ENCODE peak calls at places on chromosomes 5 and 9, in nine cellular contexts. C is foreskin fibroblast; W is mucosa of descending colon; Z is psoas muscle; J is CD4-positive, alpha-beta T cell; L is lower lobe of right lung; H is HCT116; N is fibroblast of the aortic adventitia; F is activated CD8-positive, alpha-beta T cell treated with anti-CD3 and anti-CD28 coated beads for 36 hours. P is an unnamed sample.

GRCh38 chr5:41349846-41350245 is 136.5 kb upstream of the C6 start:
- DNase-seq in C (no peak), W (no peak), Z (no peak), J (no peak), L (no peak), H (no peak), N (no peak), F (no peak), P (no peak)

GRCh38 chr9:99399476-99399875 is 177.4 kb downstream of the SEC61B start:
- DNase-seq in C (no peak), W (no peak), Z (no peak), J (no peak), L (no peak), H (no peak), N (no peak), F (no peak), P (no peak)

GRCh38 chr5:71973563-71973962 is 133.7 kb upstream of the MAP1B start:
- DNase-seq in C (no peak), W (no peak), Z (no peak), J (no peak), L (no peak), H (no peak), N (no peak), F (no peak), P (no peak)

GRCh38 chr5:167970002-167970401 is 321.4 kb upstream of the WWC1 start:
- DNase-seq in C (no peak), W (no peak), Z (no peak), J (no peak), L (no peak), H (no peak), N (no peak), F (no peak), P (peak; percentile 7)

GRCh38 chr5:943201-943873 is 50.7 kb downstream of the TRIP13 start:
- DNase-seq in C (no peak), W (no peak), Z (no peak), J (no peak), L (no peak), H (no peak), N (no peak), F (no peak), P (no peak)

GRCh38 chr5:82861705-82862104 is 215.5 kb downstream of the TMEM167A start:
- DNase-seq in C (peak; percentile 23), W (no peak), Z (no peak), J (no peak), L (no peak), H (no peak), N (peak; percentile 27), F (no peak), P (no peak)

GRCh38 chr9:38681747-38682227 is 38.1 kb downstream of the FAM240B start:
- DNase-seq in C (peak; percentile 58), W (no peak), Z (no peak), J (no peak), L (no peak), H (no peak), N (peak; percentile 61), F (no peak), P (no peak)

GRCh38 chr5:157004893-157005551 is 42.0 kb upstream of the TIMD4 start:
- DNase-seq in C (no peak), W (no peak), Z (no peak), J (no peak), L (no peak), H (no peak), N (no peak), F (peak; percentile 26), P (peak; percentile 40)

GRCh38 chr9:99389087-99390033 is 167.3 kb downstream of the SEC61B start:
- DNase-seq in C (no peak), W (no peak), Z (no peak), J (no peak), L (no peak), H (no peak), N (peak; percentile 41), F (no peak), P (no peak)

GRCh38 chr5:2754621-2755370 is 3.3 kb upstream of the IRX2 start:
- DNase-seq in C (peak; percentile 28), W (no peak), Z (no peak), J (no peak), L (peak; percentile 61), H (no peak), N (no peak), F (no peak), P (no peak)

DNA sequence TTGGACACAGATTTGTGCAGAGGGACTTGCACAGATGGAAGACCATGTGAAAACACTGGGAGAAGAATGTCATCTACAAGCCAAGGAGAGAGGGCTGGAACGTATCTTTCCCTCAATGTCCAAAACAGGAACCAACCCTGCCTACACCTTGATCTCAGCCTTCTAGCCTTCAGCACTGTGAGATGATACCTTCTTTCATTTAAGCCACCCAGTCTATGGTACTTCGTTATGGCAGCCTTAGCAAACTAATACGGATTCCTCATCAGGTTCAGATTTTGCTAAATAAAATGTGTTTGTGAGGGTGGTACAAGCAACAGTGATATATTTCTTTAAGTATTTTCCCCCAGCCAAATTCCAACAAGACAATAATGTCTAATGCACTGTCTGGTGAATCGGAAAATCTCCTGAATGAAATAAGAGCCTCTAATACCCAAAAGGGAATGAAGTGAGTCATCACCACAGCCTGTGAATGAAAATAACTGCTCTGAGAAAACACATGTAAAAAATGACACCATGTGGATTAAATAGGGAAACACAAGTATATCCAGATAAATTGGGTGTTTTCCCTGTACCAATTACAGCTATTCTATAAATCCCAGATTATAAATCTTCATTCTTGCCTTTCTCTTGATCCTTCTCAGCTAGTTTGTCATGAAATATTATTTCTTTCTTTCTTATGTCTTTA is 182.8 kb upstream of the TARS1 start:
- DNase-seq in C (peak; percentile 70), W (no peak), Z (no peak), J (no peak), L (no peak), H (peak; percentile 3), N (peak; percentile 90), F (no peak), P (no peak)
- TF ChIP-seq CTCF in C (no peak), W (no peak), Z (peak; percentile 41), J (no peak), L (no peak), H (no peak), N (peak; percentile 17), F (no peak), P (no peak)

GRCh38 chr5:149667827-149668122 is 62.3 kb upstream of the PPARGC1B start:
- DNase-seq in C (no peak), W (no peak), Z (no peak), J (no peak), L (no peak), H (no peak), N (no peak), F (no peak), P (no peak)
- TF ChIP-seq CTCF in C (no peak), W (no peak), Z (no peak), J (peak; percentile 5), L (no peak), H (no peak), N (no peak), F (no peak), P (no peak)

DNA sequence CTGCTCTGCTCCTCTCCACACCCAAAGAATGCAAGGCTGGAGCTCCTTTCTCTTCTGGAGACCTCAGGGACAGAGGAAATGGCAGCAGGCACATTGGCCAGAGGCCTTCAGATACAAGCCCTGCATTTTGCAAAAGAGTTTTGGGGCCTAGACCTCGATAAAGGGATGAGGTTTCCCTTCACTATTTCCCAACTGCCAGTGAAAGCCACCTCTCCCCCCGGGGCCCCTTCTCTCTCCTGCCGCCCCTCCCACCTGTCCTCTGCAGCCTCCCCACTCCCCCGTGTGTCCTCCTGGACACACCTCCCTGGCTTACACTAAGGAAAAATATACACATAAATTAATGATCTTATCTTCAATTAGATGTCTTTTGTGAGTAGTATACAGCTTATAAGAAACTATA is 21.3 kb upstream of the LMNB1 start:
- DNase-seq in C (no peak), W (no peak), Z (no peak), J (no peak), L (no peak), H (no peak), N (no peak), F (no peak), P (no peak)
- TF ChIP-seq CTCF in C (no peak), W (no peak), Z (no peak), J (no peak), L (no peak), H (no peak), N (no peak), F (no peak), P (no peak)

DNA sequence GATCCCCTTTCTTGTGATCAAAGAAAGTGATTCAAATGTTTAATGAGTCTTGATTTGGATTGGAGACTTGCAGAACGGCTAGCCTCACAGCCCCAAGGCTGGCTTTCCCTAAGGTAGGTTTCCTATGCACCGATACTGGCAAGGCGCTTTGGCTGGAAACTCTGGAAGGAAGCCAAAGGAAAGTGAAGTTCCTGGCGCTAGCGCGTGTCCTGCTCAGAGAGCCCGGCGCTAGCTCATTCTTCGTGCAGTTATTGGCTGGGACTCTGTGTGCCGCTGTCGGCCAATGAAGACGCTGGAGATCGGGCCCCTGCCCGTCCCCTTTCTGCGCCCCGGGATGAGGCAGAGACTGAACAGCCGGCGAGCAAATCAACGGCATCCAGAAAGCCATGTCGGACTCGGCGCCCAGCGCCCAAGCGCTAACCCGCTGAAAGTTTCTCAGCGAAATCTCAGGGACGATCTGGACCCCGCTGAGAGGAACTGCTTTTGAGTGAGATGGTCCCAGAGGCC is at the start of gene PCDHGC3:
- DNase-seq in C (peak; percentile 96), W (peak; percentile 91), Z (peak; percentile 96), J (no peak), L (peak; percentile 89), H (no peak), N (peak; percentile 97), F (peak; percentile 69), P (peak; percentile 86)
- TF ChIP-seq CTCF in C (peak; percentile 30), W (no peak), Z (peak; percentile 29), J (no peak), L (peak; percentile 35), H (no peak), N (peak; percentile 27), F (peak; percentile 24), P (peak; percentile 62)

DNA sequence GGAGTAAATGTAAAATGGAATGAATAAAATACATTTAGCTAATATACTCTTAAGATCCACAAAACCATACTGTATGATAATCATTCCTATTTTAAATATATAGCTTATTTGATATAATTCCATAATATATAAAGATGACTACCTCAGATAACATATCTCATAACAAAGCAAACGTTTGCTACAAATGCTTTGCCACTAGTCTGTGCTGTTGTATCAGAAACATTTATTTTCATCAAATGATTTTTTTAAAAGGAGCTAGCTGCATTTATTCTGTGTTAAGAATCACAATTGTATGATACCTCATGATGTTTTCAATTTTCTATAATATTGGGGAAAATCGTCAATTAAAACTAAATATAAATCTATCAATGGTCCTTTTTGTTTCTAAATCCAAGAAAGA is 567.2 kb downstream of the PTPRD start:
- DNase-seq in C (no peak), W (no peak), Z (no peak), J (no peak), L (no peak), H (no peak), N (peak; percentile 48), F (no peak), P (no peak)
- TF ChIP-seq CTCF in C (no peak), W (no peak), Z (no peak), J (no peak), L (no peak), H (no peak), N (peak; percentile 53), F (no peak), P (peak; percentile 8)

P was measured in GM20000.